ENCODE peak calls at places on chromosomes 1 and 21, in nine cellular contexts. Q is astrocyte of the spinal cord, Y is K562, W is HAP-1, M is AG04450, P is GM23248, V is aorta, Z is BJ, H is Peyer's patch. B is an unnamed sample.

GRCh38 chr1:212721388-212722247 is 22.0 kb upstream of the BATF3 start:
- DNase-seq in Q (peak), Y (peak), W (no peak), M (no peak), P (peak), V (no peak), Z (peak), H (no peak), B (no peak)

GRCh38 chr1:48007044-48007443 is 9.9 kb upstream of the TRABD2B start:
- DNase-seq in Q (peak), Y (no peak), W (no peak), M (no peak), P (peak), V (no peak), Z (no peak), H (no peak), B (no peak)

GRCh38 chr1:243495442-243496172 is 239.8 kb downstream of the SDCCAG8 start:
- DNase-seq in Q (peak), Y (no peak), W (no peak), M (no peak), P (peak), V (no peak), Z (no peak), H (no peak), B (no peak)

GRCh38 chr1:114207635-114208034 is 54.0 kb upstream of the SYT6 start:
- DNase-seq in Q (no peak), Y (no peak), W (no peak), M (no peak), P (no peak), V (no peak), Z (no peak), H (no peak), B (no peak)

GRCh38 chr1:107449326-107449725 is 308.5 kb downstream of the NTNG1 start:
- DNase-seq in Q (no peak), Y (no peak), W (no peak), M (no peak), P (no peak), V (no peak), Z (no peak), H (no peak), B (no peak)

GRCh38 chr1:91308544-91308943 is 96.1 kb downstream of the HFM1 start:
- DNase-seq in Q (no peak), Y (no peak), W (no peak), M (no peak), P (no peak), V (no peak), Z (no peak), H (no peak), B (no peak)

GRCh38 chr1:82225407-82226197 is 424.9 kb downstream of the ADGRL2 start:
- DNase-seq in Q (peak), Y (no peak), W (no peak), M (no peak), P (peak), V (no peak), Z (no peak), H (no peak), B (peak)

GRCh38 chr1:219312967-219313366 is 139.3 kb downstream of the LYPLAL1 start:
- DNase-seq in Q (peak), Y (no peak), W (no peak), M (no peak), P (peak), V (no peak), Z (no peak), H (no peak), B (no peak)

GRCh38 chr1:65425697-65426096 is 5.2 kb downstream of the LEPR start:
- DNase-seq in Q (peak), Y (no peak), W (peak), M (no peak), P (peak), V (no peak), Z (no peak), H (no peak), B (peak)

GRCh38 chr1:224182057-224182865 is 779 bp upstream of the DEGS1 start:
- DNase-seq in Q (no peak), Y (no peak), W (no peak), M (no peak), P (no peak), V (no peak), Z (no peak), H (no peak), B (peak)

GRCh38 chr1:240499012-240499411 is 112.9 kb downstream of the GREM2 start:
- DNase-seq in Q (peak), Y (no peak), W (no peak), M (no peak), P (peak), V (no peak), Z (no peak), H (no peak), B (no peak)

GRCh38 chr1:43766086-43766784 is 58.9 kb downstream of the ST3GAL3 start:
- DNase-seq in Q (no peak), Y (no peak), W (peak), M (no peak), P (no peak), V (no peak), Z (no peak), H (no peak), B (no peak)

GRCh38 chr1:66476774-66477173 is 57.2 kb upstream of the SGIP1 start:
- DNase-seq in Q (peak), Y (no peak), W (no peak), M (no peak), P (peak), V (no peak), Z (peak), H (no peak), B (no peak)

GRCh38 chr21:42097274-42097673 is 26.2 kb downstream of the UMODL1 start:
- DNase-seq in Q (no peak), Y (no peak), W (no peak), M (no peak), P (peak), V (no peak), Z (no peak), H (no peak), B (no peak)

GRCh38 chr1:94690033-94690712 is 130.0 kb upstream of the SLC44A3 start:
- DNase-seq in Q (peak), Y (no peak), W (no peak), M (peak), P (peak), V (no peak), Z (peak), H (no peak), B (no peak)

GRCh38 chr1:66607458-66607857 is 73.5 kb downstream of the SGIP1 start:
- DNase-seq in Q (no peak), Y (no peak), W (no peak), M (no peak), P (no peak), V (no peak), Z (no peak), H (no peak), B (no peak)

GRCh38 chr1:33429846-33430750 is 797 bp downstream of the PHC2 start:
- DNase-seq in Q (no peak), Y (no peak), W (no peak), M (no peak), P (peak), V (peak), Z (no peak), H (peak), B (no peak)

GRCh38 chr1:162632234-162632666 is at the start of gene DDR2:
- DNase-seq in Q (peak), Y (no peak), W (no peak), M (peak), P (peak), V (peak), Z (peak), H (no peak), B (no peak)

GRCh38 chr1:162632743-162633326 is 571 bp downstream of the DDR2 start:
- DNase-seq in Q (peak), Y (no peak), W (no peak), M (no peak), P (peak), V (no peak), Z (no peak), H (no peak), B (no peak)

GRCh38 chr1:162631546-162632233 is 574 bp upstream of the DDR2 start:
- DNase-seq in Q (peak), Y (peak), W (no peak), M (peak), P (peak), V (no peak), Z (no peak), H (no peak), B (no peak)

GRCh38 chr1:162633327-162633762 is 1.1 kb downstream of the DDR2 start:
- DNase-seq in Q (peak), Y (no peak), W (no peak), M (no peak), P (peak), V (no peak), Z (no peak), H (no peak), B (no peak)

GRCh38 chr1:162635418-162635817 is 3.2 kb downstream of the DDR2 start:
- DNase-seq in Q (no peak), Y (no peak), W (no peak), M (no peak), P (peak), V (no peak), Z (no peak), H (no peak), B (no peak)
- H3K4me3 ChIP-seq in Q (no peak), Y (no peak), W (no peak), M (peak), P (peak), V (no peak), Z (peak), H (no peak), B (no peak)

GRCh38 chr1:54479251-54479650 is 68.8 kb upstream of the ACOT11 start:
- DNase-seq in Q (no peak), Y (no peak), W (no peak), M (no peak), P (no peak), V (no peak), Z (no peak), H (no peak), B (no peak)

GRCh38 chr1:54474500-54475235 is 68.5 kb upstream of the SSBP3 start:
- DNase-seq in Q (no peak), Y (peak), W (no peak), M (no peak), P (peak), V (no peak), Z (no peak), H (peak), B (no peak)

GRCh38 chr1:54477153-54477561 is 70.9 kb upstream of the ACOT11 start:
- DNase-seq in Q (no peak), Y (no peak), W (no peak), M (no peak), P (no peak), V (no peak), Z (no peak), H (no peak), B (no peak)

GRCh38 chr1:54476231-54477109 is 70.3 kb upstream of the SSBP3 start:
- DNase-seq in Q (no peak), Y (no peak), W (no peak), M (no peak), P (no peak), V (no peak), Z (no peak), H (no peak), B (no peak)

GRCh38 chr1:54475357-54476230 is 69.4 kb upstream of the SSBP3 start:
- DNase-seq in Q (no peak), Y (no peak), W (no peak), M (no peak), P (no peak), V (no peak), Z (no peak), H (no peak), B (no peak)
- H3K4me3 ChIP-seq in Q (no peak), Y (no peak), W (no peak), M (no peak), P (peak), V (no peak), Z (no peak), H (peak), B (no peak)

GRCh38 chr1:205232122-205232820 is 4.5 kb downstream of the TMCC2 start:
- DNase-seq in Q (no peak), Y (no peak), W (no peak), M (no peak), P (no peak), V (no peak), Z (no peak), H (no peak), B (no peak)

GRCh38 chr1:205229399-205229861 is 1.7 kb downstream of the TMCC2 start:
- DNase-seq in Q (peak), Y (peak), W (peak), M (no peak), P (peak), V (no peak), Z (no peak), H (peak), B (no peak)

GRCh38 chr1:205230965-205231364 is 3.2 kb downstream of the TMCC2 start:
- DNase-seq in Q (no peak), Y (no peak), W (no peak), M (no peak), P (no peak), V (no peak), Z (no peak), H (no peak), B (no peak)

GRCh38 chr1:205228052-205228451 is 306 bp downstream of the TMCC2 start:
- DNase-seq in Q (no peak), Y (no peak), W (no peak), M (no peak), P (no peak), V (no peak), Z (no peak), H (no peak), B (no peak)

GRCh38 chr1:205229916-205230700 is 2.4 kb downstream of the TMCC2 start:
- DNase-seq in Q (no peak), Y (no peak), W (no peak), M (no peak), P (peak), V (no peak), Z (no peak), H (no peak), B (no peak)
- H3K4me3 ChIP-seq in Q (no peak), Y (no peak), W (no peak), M (peak), P (no peak), V (no peak), Z (no peak), H (peak), B (peak)

DNA sequence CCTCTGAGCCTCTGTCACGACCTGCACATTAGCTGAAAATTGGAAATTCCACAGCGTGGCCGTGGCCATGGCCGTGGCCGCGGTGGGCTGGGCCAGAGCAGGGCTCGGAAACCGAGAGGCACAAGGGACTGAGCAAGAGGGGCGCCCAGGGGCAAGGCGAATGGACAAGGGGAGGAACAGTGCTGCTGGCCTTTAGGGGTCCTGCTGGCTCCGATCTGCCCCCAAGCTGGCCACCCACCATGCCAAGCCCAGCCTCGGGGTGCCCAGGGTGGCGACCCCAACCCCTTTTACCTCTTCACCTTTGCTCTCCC is 75.0 kb downstream of the TAS1R2 start:
- DNase-seq in Q (no peak), Y (no peak), W (no peak), M (no peak), P (no peak), V (no peak), Z (no peak), H (no peak), B (no peak)
- H3K4me3 ChIP-seq in Q (no peak), Y (no peak), W (no peak), M (no peak), P (no peak), V (no peak), Z (no peak), H (no peak), B (no peak)

GRCh38 chr21:45234906-45235305 is 52.8 kb downstream of the POFUT2 start:
- DNase-seq in Q (no peak), Y (no peak), W (peak), M (no peak), P (no peak), V (no peak), Z (no peak), H (no peak), B (no peak)
- H3K4me3 ChIP-seq in Q (no peak), Y (no peak), W (no peak), M (no peak), P (no peak), V (no peak), Z (no peak), H (no peak), B (no peak)

GRCh38 chr1:84892657-84893618 is at the start of gene LPAR3:
- DNase-seq in Q (no peak), Y (no peak), W (peak), M (no peak), P (peak), V (no peak), Z (no peak), H (no peak), B (no peak)
- H3K4me3 ChIP-seq in Q (peak), Y (no peak), W (peak), M (peak), P (peak), V (no peak), Z (peak), H (peak), B (peak)

GRCh38 chr1:9628541-9629444 is 22.7 kb upstream of the PIK3CD start:
- DNase-seq in Q (no peak), Y (no peak), W (no peak), M (no peak), P (no peak), V (no peak), Z (no peak), H (no peak), B (no peak)

GRCh38 chr1:9629445-9630201 is 21.9 kb upstream of the PIK3CD start:
- DNase-seq in Q (no peak), Y (no peak), W (no peak), M (no peak), P (no peak), V (no peak), Z (no peak), H (no peak), B (no peak)

GRCh38 chr1:9631613-9632012 is 19.9 kb upstream of the PIK3CD start:
- DNase-seq in Q (no peak), Y (no peak), W (no peak), M (no peak), P (no peak), V (no peak), Z (no peak), H (no peak), B (no peak)

GRCh38 chr1:9633493-9633892 is 18.0 kb upstream of the PIK3CD start:
- DNase-seq in Q (no peak), Y (no peak), W (no peak), M (no peak), P (no peak), V (no peak), Z (no peak), H (no peak), B (no peak)

DNA sequence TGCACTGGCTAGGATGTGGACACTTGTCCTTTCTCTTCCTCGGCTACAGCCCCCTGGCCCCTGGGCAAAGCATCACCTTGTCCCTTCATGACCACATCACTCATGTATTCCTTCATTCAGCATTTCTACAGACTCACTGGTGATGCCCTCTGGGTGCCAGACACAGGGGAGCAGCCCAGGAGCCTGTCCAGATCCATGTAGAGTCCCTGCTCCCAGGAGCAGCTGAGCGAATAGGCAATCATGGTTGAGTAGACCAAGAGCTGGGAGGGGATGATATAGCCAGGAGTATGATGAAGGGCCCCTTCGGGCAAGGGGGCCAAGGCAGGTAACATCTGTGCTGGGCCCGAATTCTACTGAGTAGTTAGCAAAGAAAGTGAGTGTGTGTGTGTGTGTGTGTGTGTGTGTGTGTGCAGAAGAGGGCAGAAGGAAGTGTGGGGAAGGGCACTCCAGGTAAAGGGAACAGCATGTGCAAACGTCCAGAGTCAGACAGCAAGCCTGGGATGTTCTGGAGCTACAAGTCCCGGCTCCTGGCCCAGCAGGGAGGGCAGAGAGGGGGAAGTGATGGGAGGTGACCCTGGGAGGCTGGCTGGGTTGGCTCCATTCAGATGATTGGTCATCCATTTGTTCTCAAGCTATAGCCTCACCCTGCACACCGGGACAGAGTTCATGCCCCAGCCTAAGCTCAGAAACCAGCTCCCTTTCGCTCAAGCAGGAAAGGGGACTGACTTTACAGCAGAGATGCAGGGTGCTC is 21.0 kb upstream of the PIK3CD start:
- DNase-seq in Q (no peak), Y (no peak), W (no peak), M (no peak), P (no peak), V (no peak), Z (no peak), H (peak), B (no peak)
- H3K4me3 ChIP-seq in Q (no peak), Y (no peak), W (no peak), M (no peak), P (no peak), V (no peak), Z (no peak), H (peak), B (no peak)

GRCh38 chr1:54122992-54123391 is 29.8 kb downstream of the CDCP2 start:
- DNase-seq in Q (no peak), Y (no peak), W (no peak), M (no peak), P (no peak), V (no peak), Z (no peak), H (no peak), B (no peak)

GRCh38 chr1:54120018-54120697 is 32.6 kb downstream of the CDCP2 start:
- DNase-seq in Q (no peak), Y (no peak), W (no peak), M (no peak), P (no peak), V (no peak), Z (no peak), H (no peak), B (no peak)

GRCh38 chr1:54121482-54122130 is 31.2 kb downstream of the CDCP2 start:
- DNase-seq in Q (peak), Y (peak), W (peak), M (peak), P (peak), V (peak), Z (no peak), H (peak), B (no peak)

GRCh38 chr1:54122131-54122751 is 30.6 kb downstream of the CDCP2 start:
- DNase-seq in Q (no peak), Y (peak), W (no peak), M (no peak), P (no peak), V (no peak), Z (no peak), H (peak), B (no peak)

GRCh38 chr1:54120698-54121481 is 31.9 kb downstream of the CDCP2 start:
- DNase-seq in Q (no peak), Y (peak), W (no peak), M (no peak), P (peak), V (no peak), Z (no peak), H (no peak), B (no peak)
- H3K4me3 ChIP-seq in Q (peak), Y (no peak), W (no peak), M (peak), P (peak), V (no peak), Z (no peak), H (no peak), B (peak)

GRCh38 chr1:111196213-111196612 is 4.2 kb downstream of the DENND2D start:
- DNase-seq in Q (no peak), Y (no peak), W (no peak), M (no peak), P (no peak), V (no peak), Z (no peak), H (no peak), B (no peak)
- H3K4me3 ChIP-seq in Q (no peak), Y (no peak), W (no peak), M (no peak), P (no peak), V (no peak), Z (no peak), H (peak), B (no peak)

DNA sequence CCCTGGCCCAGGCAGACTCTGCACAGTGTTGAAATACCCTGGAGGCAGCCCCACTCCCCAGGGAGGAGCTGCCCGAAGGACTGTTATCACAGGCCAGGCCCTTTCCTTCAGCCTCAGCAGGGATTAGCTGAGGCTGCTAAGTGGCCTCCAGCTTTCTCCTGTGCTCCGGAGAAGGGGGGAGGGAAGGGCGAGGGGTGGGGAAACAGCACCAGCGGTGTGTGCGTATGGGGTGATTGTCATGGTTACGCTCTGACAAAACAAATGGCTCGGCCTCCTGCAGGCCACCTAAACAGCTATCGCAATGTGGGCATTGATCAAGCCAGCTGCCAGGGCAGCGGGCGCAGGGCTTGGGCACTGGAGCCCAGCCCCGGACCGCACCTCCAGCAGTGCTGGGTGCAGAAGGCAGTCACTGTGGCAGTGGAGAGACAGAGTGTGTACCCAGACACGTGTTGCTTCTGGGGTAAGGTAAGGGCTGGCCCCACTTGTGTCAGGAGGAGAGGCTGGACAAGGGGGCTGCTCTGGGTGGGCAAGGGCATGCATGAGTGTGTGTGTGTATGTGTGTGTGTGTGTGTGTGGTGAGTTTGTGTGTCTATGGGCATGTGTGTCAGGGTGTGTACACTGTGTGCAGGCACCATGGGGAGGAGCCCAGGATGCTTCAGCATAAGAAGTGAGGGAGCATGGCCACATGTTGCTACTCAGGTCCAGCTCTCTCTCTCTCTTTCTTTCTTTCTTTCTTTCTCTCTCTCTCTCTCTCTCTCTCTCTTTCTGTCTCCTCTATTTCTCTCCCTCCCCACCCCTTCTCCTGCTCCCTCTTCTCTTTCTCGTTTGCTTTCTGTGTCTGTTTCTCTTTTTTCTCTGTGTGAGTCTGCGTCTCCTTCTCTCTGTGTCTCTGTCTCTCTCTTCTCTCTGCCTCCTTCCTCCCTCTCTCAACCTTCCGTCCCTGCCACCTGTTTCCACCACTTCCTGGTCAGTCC is at the start of gene VWA5B1:
- DNase-seq in Q (no peak), Y (peak), W (no peak), M (no peak), P (no peak), V (no peak), Z (no peak), H (no peak), B (no peak)
- H3K4me3 ChIP-seq in Q (no peak), Y (no peak), W (no peak), M (no peak), P (no peak), V (no peak), Z (no peak), H (no peak), B (no peak)